ENCODE peak calls at places on chromosomes 13 and 19, in eight cellular contexts. N, R, H, J, D, F, M and E are unnamed samples.

GRCh38 chr19:8593931-8594330 is 16.6 kb downstream of the ADAMTS10 start:
- DNase-seq in N (no peak), R (no peak), H (no peak), J (no peak), D (no peak), F (no peak), M (peak; percentile 32), E (no peak)

GRCh38 chr19:29418106-29418684 is 107.6 kb upstream of the VSTM2B start:
- DNase-seq in N (no peak), R (no peak), H (no peak), J (no peak), D (no peak), F (no peak), M (no peak), E (no peak)

GRCh38 chr19:20660473-20660872 is 898 bp downstream of the ZNF626 start:
- DNase-seq in N (no peak), R (no peak), H (no peak), J (no peak), D (no peak), F (peak; percentile 17), M (peak; percentile 8), E (no peak)

GRCh38 chr19:32581704-32582164 is 744 bp downstream of the PDCD5 start:
- DNase-seq in N (peak; percentile 21), R (no peak), H (peak; percentile 58), J (no peak), D (peak; percentile 16), F (peak; percentile 24), M (peak; percentile 87), E (peak; percentile 74)

GRCh38 chr13:82011355-82011754 is 1670.4 kb upstream of the SPRY2 start:
- DNase-seq in N (no peak), R (no peak), H (no peak), J (no peak), D (no peak), F (no peak), M (no peak), E (no peak)

GRCh38 chr19:35268546-35269424 is at the start of gene USF2:
- DNase-seq in N (peak; percentile 81), R (peak; percentile 70), H (peak; percentile 90), J (no peak), D (peak; percentile 88), F (peak; percentile 77), M (peak; percentile 83), E (peak; percentile 80)

GRCh38 chr19:31529121-31529520 is 179.9 kb upstream of the TSHZ3 start:
- DNase-seq in N (no peak), R (no peak), H (no peak), J (no peak), D (no peak), F (no peak), M (no peak), E (no peak)

GRCh38 chr19:56566904-56567273 is 379 bp upstream of the ZNF470 start:
- DNase-seq in N (peak; percentile 56), R (peak; percentile 58), H (peak; percentile 70), J (peak; percentile 4), D (peak; percentile 34), F (peak; percentile 54), M (no peak), E (peak; percentile 63)

GRCh38 chr19:17944301-17944700 is 11.5 kb downstream of the CCDC124 start:
- DNase-seq in N (no peak), R (no peak), H (peak; percentile 73), J (no peak), D (no peak), F (no peak), M (peak; percentile 35), E (no peak)

GRCh38 chr19:41935781-41936415 is 7.6 kb upstream of the ERFL start:
- DNase-seq in N (no peak), R (no peak), H (no peak), J (no peak), D (no peak), F (no peak), M (no peak), E (no peak)

GRCh38 chr19:28468701-28469459 is 744.1 kb downstream of the UQCRFS1 start:
- DNase-seq in N (no peak), R (no peak), H (no peak), J (no peak), D (peak; percentile 38), F (no peak), M (peak; percentile 19), E (peak; percentile 57)

GRCh38 chr19:30344446-30345425 is 27.4 kb upstream of the ZNF536 start:
- DNase-seq in N (no peak), R (no peak), H (no peak), J (no peak), D (no peak), F (no peak), M (no peak), E (no peak)

GRCh38 chr13:50255639-50256038 is 240.4 kb downstream of the KCNRG start:
- DNase-seq in N (no peak), R (no peak), H (no peak), J (no peak), D (no peak), F (no peak), M (peak; percentile 11), E (no peak)

GRCh38 chr19:29191005-29191404 is 21.9 kb downstream of the UQCRFS1 start:
- DNase-seq in N (no peak), R (no peak), H (no peak), J (no peak), D (no peak), F (no peak), M (no peak), E (no peak)

GRCh38 chr13:27182844-27183497 is 11.4 kb upstream of the USP12 start:
- DNase-seq in N (peak; percentile 69), R (peak; percentile 54), H (peak; percentile 88), J (peak; percentile 66), D (peak; percentile 72), F (no peak), M (peak; percentile 98), E (peak; percentile 78)

GRCh38 chr19:16285769-16286564 is 38.7 kb upstream of the KLF2 start:
- DNase-seq in N (no peak), R (no peak), H (no peak), J (peak; percentile 25), D (no peak), F (no peak), M (no peak), E (peak; percentile 50)

GRCh38 chr19:29245221-29245620 is 32.3 kb upstream of the UQCRFS1 start:
- DNase-seq in N (no peak), R (no peak), H (peak; percentile 49), J (no peak), D (no peak), F (no peak), M (no peak), E (no peak)

GRCh38 chr19:1401889-1402217 is 511 bp upstream of the GAMT start:
- DNase-seq in N (no peak), R (no peak), H (no peak), J (no peak), D (no peak), F (no peak), M (no peak), E (no peak)
- H3K4me3 ChIP-seq in N (peak overlapping the region; percentile 91), R (no peak overlapping the region), H (peak overlapping the region; percentile 57), J (peak overlapping the region; percentile 73), D (no peak overlapping the region), F (peak overlapping the region; percentile 50), M (peak overlapping the region; percentile 82), E (no peak overlapping the region)

GRCh38 chr19:10286803-10287737 is at the start of gene ICAM4:
- DNase-seq in N (peak; percentile 60), R (peak; percentile 79), H (peak; percentile 84), J (no peak), D (peak; percentile 48), F (peak; percentile 62), M (peak; percentile 58), E (peak; percentile 98)

GRCh38 chr19:10289836-10290438 is at the start of gene ICAM5:
- DNase-seq in N (no peak), R (no peak), H (no peak), J (no peak), D (no peak), F (no peak), M (no peak), E (no peak)

GRCh38 chr19:10290439-10290875 is 705 bp downstream of the ICAM5 start:
- DNase-seq in N (no peak), R (no peak), H (no peak), J (no peak), D (no peak), F (no peak), M (no peak), E (peak; percentile 63)

GRCh38 chr19:10289167-10289835 is 451 bp upstream of the ICAM5 start:
- DNase-seq in N (peak; percentile 40), R (peak; percentile 72), H (no peak), J (no peak), D (no peak), F (no peak), M (peak; percentile 62), E (peak; percentile 74)

DNA sequence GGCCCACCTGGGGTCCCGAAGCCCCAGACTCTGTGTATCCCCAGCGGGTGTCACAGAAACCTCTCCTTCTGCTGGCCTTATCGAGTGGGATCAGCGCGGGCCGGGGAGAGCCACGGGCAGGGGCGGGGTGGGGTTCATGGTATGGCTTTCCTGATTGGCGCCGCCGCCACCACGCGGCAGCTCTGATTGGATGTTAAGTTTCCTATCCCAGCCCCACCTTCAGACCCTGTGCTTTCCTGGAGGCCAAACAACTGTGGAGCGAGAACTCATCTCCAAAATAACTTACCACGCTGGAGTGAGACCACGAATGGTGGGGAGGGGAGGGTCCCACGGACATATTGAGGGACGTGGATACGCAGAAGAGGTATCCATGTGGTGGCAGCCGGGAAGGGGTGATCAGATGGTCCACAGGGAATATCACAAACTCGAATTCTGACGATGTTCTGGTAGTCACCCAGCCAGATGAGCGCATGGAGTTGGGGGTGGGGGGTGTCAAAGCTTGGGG is 1.0 kb upstream of the ICAM5 start:
- DNase-seq in N (no peak), R (peak; percentile 59), H (no peak), J (no peak), D (no peak), F (no peak), M (peak; percentile 50), E (no peak)
- H3K27ac ChIP-seq in N (no peak overlapping the region), R (no peak overlapping the region), H (no peak overlapping the region), J (no peak overlapping the region), D (no peak overlapping the region), F (no peak overlapping the region), M (no peak overlapping the region), E (no peak overlapping the region)

GRCh38 chr13:110330491-110331001 is 23.5 kb downstream of the COL4A2 start:
- DNase-seq in N (no peak), R (no peak), H (peak; percentile 46), J (no peak), D (no peak), F (peak; percentile 58), M (no peak), E (no peak)
- H3K4me1 ChIP-seq in N (peaks cover 10% of the 10 kb centered on the region), R (peaks cover 10% of the 10 kb centered on the region), H (no peaks in the 10 kb centered on the region), J (peaks cover 100% of the 10 kb centered on the region), D (peaks cover 14% of the 10 kb centered on the region), F (peaks cover 14% of the 10 kb centered on the region), M (peaks cover 49% of the 10 kb centered on the region), E (peaks cover 11% of the 10 kb centered on the region)

DNA sequence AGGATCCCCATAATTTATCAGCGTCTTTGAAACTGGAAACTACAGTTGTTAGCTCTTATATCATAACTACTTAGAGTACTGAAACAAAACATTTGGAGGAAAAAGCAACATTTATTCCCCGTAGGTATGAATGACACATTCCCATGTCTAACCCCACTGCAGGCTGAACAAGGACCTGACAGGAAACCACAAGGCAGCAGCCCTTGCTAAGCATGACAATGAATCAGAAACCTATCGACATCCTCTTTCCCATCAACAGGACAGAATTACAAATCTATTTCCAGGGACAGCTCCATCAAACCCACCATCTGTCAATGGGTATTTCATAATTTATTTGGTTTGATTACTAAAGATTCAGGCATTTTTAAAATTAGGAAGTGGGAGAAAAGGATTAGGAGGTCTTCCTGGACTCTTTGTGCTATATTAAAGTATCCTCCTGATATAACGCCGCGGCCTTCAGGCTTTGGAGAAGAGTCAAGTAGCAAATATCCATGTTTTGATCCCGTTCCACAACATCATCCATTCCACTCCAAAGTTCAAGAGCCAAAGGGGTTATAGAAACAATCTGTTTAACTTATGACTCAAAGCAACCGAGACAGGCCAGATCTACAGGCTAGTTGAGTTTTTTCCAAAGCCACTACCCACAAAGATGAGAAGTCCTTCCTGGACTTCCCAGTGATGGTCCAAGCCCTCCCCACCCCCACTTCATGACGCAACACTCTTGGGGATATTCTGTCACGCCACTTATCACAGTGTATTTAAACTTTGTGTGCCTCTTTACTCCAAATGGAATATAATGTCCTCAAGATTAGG is 51.2 kb downstream of the FAM216B start:
- DNase-seq in N (no peak), R (no peak), H (no peak), J (no peak), D (peak; percentile 41), F (peak; percentile 45), M (peak; percentile 91), E (peak; percentile 66)
- H3K4me3 ChIP-seq in N (no peak overlapping the region), R (no peak overlapping the region), H (no peak overlapping the region), J (no peak overlapping the region), D (no peak overlapping the region), F (no peak overlapping the region), M (peak overlapping the region; percentile 14), E (no peak overlapping the region)